ENCODE peak calls at places on chromosomes 13 and 19, in ten cellular contexts. Q is activated CD8-positive, alpha-beta T cell treated with anti-CD3 and anti-CD28 coated beads, Interleukin-2, amount 10 ng/mL, durations not matched to agents 7 days and 5 days; G is left cardiac atrium; E is T-cell; O is progenitor cell of endocrine pancreas; Y is tibial artery; I is activated naive CD8-positive, alpha-beta T cell treated with anti-CD3 and anti-CD28 coated beads, Interleukin-2, amount 10 ng/mL, durations not matched to agents 7 days and 5 days; N is GM04504; M is aorta; T is body of pancreas. C is an unnamed sample.

GRCh38 chr13:66644855-66645460 is 585.2 kb downstream of the PCDH9 start:
- DNase-seq in N (no peak), M (no peak), G (no peak), O (no peak), Y (no peak), Q (no peak), T (no peak), E (no peak), I (no peak), C (no peak)

GRCh38 chr19:18743281-18743825 is 47.8 kb downstream of the COMP start:
- DNase-seq in G (peak), Q (no peak), M (no peak), T (peak), N (no peak), Y (no peak), E (no peak), I (no peak), O (no peak), C (peak)

GRCh38 chr19:15253076-15253475 is 20.8 kb upstream of the EPHX3 start:
- DNase-seq in T (no peak), Q (no peak), I (no peak), O (no peak), E (no peak), M (no peak), G (no peak), Y (no peak), N (no peak), C (no peak)

GRCh38 chr13:82717249-82717648 is 1165.0 kb downstream of the SLITRK1 start:
- DNase-seq in N (peak), E (no peak), Q (no peak), O (no peak), Y (no peak), T (no peak), I (no peak), M (no peak), G (no peak), C (no peak)

GRCh38 chr13:30121666-30122065 is 185.7 kb downstream of the KATNAL1 start:
- DNase-seq in O (no peak), T (no peak), G (no peak), Q (peak), Y (no peak), I (no peak), E (no peak), M (no peak), N (no peak), C (no peak)

GRCh38 chr13:91100944-91101343 is 246.5 kb upstream of the MIR17HG start:
- DNase-seq in M (no peak), Y (no peak), N (no peak), E (no peak), G (no peak), O (no peak), I (no peak), T (no peak), Q (no peak), C (no peak)

GRCh38 chr13:48783181-48783630 is 129.5 kb downstream of the CYSLTR2 start:
- DNase-seq in O (no peak), I (no peak), Y (peak), M (peak), Q (no peak), G (peak), N (peak), T (peak), E (no peak), C (peak)

GRCh38 chr13:30863796-30864195 is 42.3 kb upstream of the MEDAG start:
- DNase-seq in O (no peak), E (no peak), Q (no peak), T (no peak), M (no peak), G (no peak), N (no peak), Y (no peak), I (no peak), C (no peak)

GRCh38 chr13:60329221-60329983 is 67.6 kb upstream of the TDRD3 start:
- DNase-seq in Y (no peak), O (peak), E (no peak), T (peak), G (no peak), I (no peak), M (no peak), N (peak), Q (peak), C (no peak)

GRCh38 chr19:35276706-35277281 is 5.5 kb upstream of the HAMP start:
- DNase-seq in T (no peak), O (no peak), Y (no peak), E (no peak), N (no peak), I (no peak), G (no peak), M (no peak), Q (no peak), C (no peak)

GRCh38 chr19:18439025-18439909 is 1.3 kb upstream of the ISYNA1 start:
- DNase-seq in Q (no peak), T (peak), N (no peak), O (no peak), M (no peak), Y (no peak), E (no peak), I (no peak), G (no peak), C (peak)

GRCh38 chr13:39201075-39201630 is 162.9 kb downstream of the NHLRC3 start:
- DNase-seq in I (no peak), G (peak), E (no peak), M (no peak), O (no peak), T (no peak), Q (no peak), Y (no peak), N (no peak), C (no peak)

GRCh38 chr13:27379694-27380596 is 44.5 kb upstream of the GTF3A start:
- DNase-seq in N (peak), T (peak), I (peak), G (peak), Q (peak), E (peak), Y (peak), O (peak), M (peak), C (peak)

GRCh38 chr19:10701955-10702307 is 692 bp downstream of the QTRT1 start:
- DNase-seq in O (no peak), G (no peak), E (no peak), T (no peak), M (no peak), Q (peak), I (peak), Y (no peak), N (no peak), C (no peak)

GRCh38 chr19:5951338-5951861 is 26.5 kb downstream of the RANBP3 start:
- DNase-seq in O (no peak), T (no peak), M (no peak), Y (no peak), N (no peak), Q (no peak), E (no peak), I (no peak), G (peak), C (no peak)

GRCh38 chr13:47508518-47509228 is 492.4 kb downstream of the SUCLA2 start:
- DNase-seq in E (no peak), Y (no peak), I (no peak), N (no peak), T (no peak), M (no peak), G (no peak), Q (no peak), O (no peak), C (no peak)

GRCh38 chr19:44345969-44346368 is 10.5 kb downstream of the ZNF112 start:
- DNase-seq in Y (no peak), T (no peak), Q (no peak), O (no peak), G (peak), N (no peak), E (no peak), I (no peak), M (no peak), C (no peak)

GRCh38 chr13:30957258-30957943 is 24.9 kb downstream of the TEX26 start:
- DNase-seq in T (no peak), O (no peak), Q (no peak), E (no peak), Y (no peak), G (no peak), M (no peak), N (no peak), I (no peak), C (no peak)

GRCh38 chr13:70390968-70391367 is 282.7 kb upstream of the KLHL1 start:
- DNase-seq in Y (no peak), O (no peak), I (no peak), T (no peak), G (no peak), Q (no peak), N (no peak), M (no peak), E (no peak), C (no peak)

GRCh38 chr19:38250821-38251563 is 5.2 kb downstream of the PPP1R14A start:
- DNase-seq in T (peak), Y (peak), G (peak), O (peak), I (no peak), Q (no peak), E (no peak), M (peak), N (no peak), C (peak)

GRCh38 chr13:20525144-20525600 is 485 bp downstream of the CRYL1 start:
- DNase-seq in O (no peak), T (peak), G (peak), M (peak), N (no peak), Q (peak), I (no peak), E (peak), Y (no peak), C (peak)

GRCh38 chr19:2223959-2224358 is 12.2 kb downstream of the PLEKHJ1 start:
- DNase-seq in I (no peak), N (no peak), E (no peak), Q (peak), G (no peak), Y (no peak), O (no peak), M (no peak), T (no peak), C (no peak)

GRCh38 chr19:45498411-45499195 is at the start of gene PPM1N:
- DNase-seq in E (peak), Q (peak), T (no peak), Y (no peak), M (no peak), G (no peak), O (no peak), I (peak), N (no peak), C (peak)

GRCh38 chr13:47898080-47898479 is 103.0 kb downstream of the SUCLA2 start:
- DNase-seq in I (no peak), E (no peak), N (no peak), T (no peak), Q (no peak), O (no peak), M (no peak), G (no peak), Y (no peak), C (no peak)

GRCh38 chr19:46608178-46608577 is 7.0 kb downstream of the CALM3 start:
- DNase-seq in O (no peak), N (no peak), G (peak), Q (no peak), I (peak), M (no peak), E (no peak), Y (no peak), T (no peak), C (no peak)

GRCh38 chr19:41707502-41707812 is 969 bp upstream of the CEACAM5 start:
- DNase-seq in G (no peak), M (no peak), T (no peak), O (no peak), I (no peak), Q (no peak), E (no peak), Y (no peak), N (no peak), C (no peak)

GRCh38 chr19:39406656-39407393 is at the start of gene ZFP36:
- DNase-seq in G (peak), E (peak), O (peak), Y (peak), I (peak), T (peak), M (peak), N (peak), Q (peak), C (peak)

GRCh38 chr19:35995655-35995993 is 636 bp downstream of the SDHAF1 start:
- DNase-seq in M (peak), G (peak), I (no peak), T (peak), E (peak), N (no peak), O (no peak), Y (peak), Q (peak), C (peak)

GRCh38 chr13:31166591-31166990 is 4.9 kb upstream of the HSPH1 start:
- DNase-seq in I (no peak), M (no peak), N (no peak), E (no peak), Y (no peak), G (no peak), T (no peak), O (no peak), Q (no peak), C (no peak)

GRCh38 chr19:9793051-9793591 is 24.6 kb upstream of the ZNF846 start:
- DNase-seq in E (peak), M (peak), Y (peak), O (no peak), G (peak), Q (peak), N (no peak), T (peak), I (no peak), C (peak)

GRCh38 chr19:18157465-18158063 is 4.6 kb downstream of the PIK3R2 start:
- DNase-seq in Y (no peak), Q (no peak), M (no peak), T (peak), E (no peak), G (no peak), O (no peak), I (no peak), N (no peak), C (peak)

GRCh38 chr13:53013113-53013512 is 15.5 kb upstream of the OLFM4 start:
- DNase-seq in Y (no peak), Q (no peak), N (no peak), G (no peak), M (no peak), T (no peak), E (no peak), I (no peak), O (no peak), C (no peak)

C was measured in ovary.